ENCODE peak calls at places on chromosomes 13 and 19, in five cellular contexts. K is T follicular helper cell, Z is fibroblast of lung, Q is epithelial cell of proximal tubule, U is C1 segment of cervical spinal cord. A is an unnamed sample.

GRCh38 chr19:14544977-14545715 is 15.8 kb downstream of the TECR start:
- DNase-seq in K (no peak), Z (no peak), Q (no peak), U (peak), A (peak)

GRCh38 chr13:113622791-113623490 is 35.1 kb downstream of the ATP4B start:
- DNase-seq in K (no peak), Z (no peak), Q (no peak), U (no peak), A (no peak)

GRCh38 chr13:59746291-59746962 is 417.3 kb downstream of the DIAPH3 start:
- DNase-seq in K (no peak), Z (peak), Q (no peak), U (no peak), A (peak)

GRCh38 chr19:43595999-43596841 is at the start of the genes IRGQ and ZNF576:
- DNase-seq in K (peak), Z (peak), Q (peak), U (peak), A (peak)

GRCh38 chr19:16155128-16155527 is 11.6 kb downstream of the HSH2D start:
- DNase-seq in K (no peak), Z (no peak), Q (no peak), U (no peak), A (no peak)

GRCh38 chr13:114108141-114108761 is 24.2 kb downstream of the RASA3 start:
- DNase-seq in K (no peak), Z (no peak), Q (no peak), U (no peak), A (no peak)

GRCh38 chr13:98890186-98890585 is 87.7 kb downstream of the DOCK9 start:
- DNase-seq in K (no peak), Z (peak), Q (peak), U (no peak), A (peak)

GRCh38 chr19:12380444-12380737 is 14.9 kb upstream of the ZNF442 start:
- DNase-seq in K (no peak), Z (no peak), Q (no peak), U (no peak), A (no peak)

GRCh38 chr19:21638776-21639175 is 128.6 kb downstream of the ZNF100 start:
- DNase-seq in K (no peak), Z (no peak), Q (no peak), U (no peak), A (no peak)

GRCh38 chr13:109914111-109914510 is 127.7 kb upstream of the IRS2 start:
- DNase-seq in K (no peak), Z (no peak), Q (no peak), U (no peak), A (no peak)

A was measured in EH.